ENCODE peak calls at places on chromosomes 1 and 21, in four cellular contexts. L is NCI-H526 treated with DMSO at 0.1 percent for 48 hours; Y is CD4-positive, alpha-beta T cell; X is stimulated activated CD8-positive, alpha-beta memory T cell treated with anti-CD3 and anti-CD28 coated beads, Interleukin-15, amount 100 ng/mL, for 24 hours. U is an unnamed sample.

GRCh38 chr1:1664941-1665814 is 6.4 kb upstream of the CDK11B start:
- DNase-seq in Y (no peak), L (no peak), X (no peak), U (no peak)

GRCh38 chr1:23118957-23119792 is 49.5 kb downstream of the LUZP1 start:
- DNase-seq in L (no peak), Y (peak; percentile 25), X (no peak), U (no peak)

GRCh38 chr1:162497723-162498441 is at the start of gene UHMK1:
- DNase-seq in Y (peak; percentile 81), X (peak; percentile 60), L (peak; percentile 97), U (peak; percentile 88)

GRCh38 chr1:115670476-115671175 is 28.9 kb downstream of the VANGL1 start:
- DNase-seq in X (no peak), Y (no peak), L (peak; percentile 92), U (no peak)

GRCh38 chr1:95067069-95067468 is 5.7 kb downstream of the ALG14 start:
- DNase-seq in X (no peak), Y (no peak), L (no peak), U (no peak)

GRCh38 chr1:241443561-241443960 is 76.0 kb downstream of the FH start:
- DNase-seq in L (no peak), Y (no peak), X (no peak), U (no peak)

GRCh38 chr21:45995686-45996179 is 14.2 kb downstream of the COL6A1 start:
- DNase-seq in Y (no peak), X (no peak), L (no peak), U (no peak)

GRCh38 chr21:38228115-38228514 is 28.7 kb upstream of the KCNJ15 start:
- DNase-seq in Y (no peak), X (no peak), L (no peak), U (no peak)

GRCh38 chr21:40146201-40146890 is 279.1 kb downstream of the PCP4 start:
- DNase-seq in L (peak; percentile 24), X (no peak), Y (no peak), U (no peak)

GRCh38 chr1:26384076-26384475 is 11.5 kb upstream of the ZNF683 start:
- DNase-seq in L (no peak), Y (no peak), X (no peak), U (no peak)

GRCh38 chr1:146051452-146051852 is 29.9 kb upstream of the HJV start:
- DNase-seq in Y (no peak), L (no peak), X (no peak), U (no peak)

GRCh38 chr1:230867903-230868735 is at the start of gene C1orf198:
- DNase-seq in Y (peak; percentile 76), X (peak; percentile 55), L (no peak), U (peak; percentile 95)

GRCh38 chr1:229024528-229025119 is 246.3 kb upstream of the RAB4A start:
- DNase-seq in Y (no peak), L (no peak), X (no peak), U (no peak)

GRCh38 chr1:199759268-199759724 is 268.2 kb upstream of the NR5A2 start:
- DNase-seq in X (no peak), L (no peak), Y (no peak), U (no peak)

GRCh38 chr1:26409191-26409751 is 1.3 kb upstream of the LIN28A start:
- DNase-seq in L (no peak), Y (no peak), X (no peak), U (no peak)

GRCh38 chr1:37051386-37051785 is 17.1 kb upstream of the GRIK3 start:
- DNase-seq in Y (no peak), X (no peak), L (no peak), U (no peak)

GRCh38 chr1:27635410-27636142 is 591 bp upstream of the FGR start:
- DNase-seq in Y (no peak), L (no peak), X (no peak), U (no peak)

GRCh38 chr1:5651964-5652751 is 340.1 kb downstream of the NPHP4 start:
- DNase-seq in Y (no peak), X (no peak), L (no peak), U (no peak)

U was measured in B cell.